ENCODE peak calls at places on chromosomes 2 and 18, in nine cellular contexts. T is neural progenitor cell; R is activated T-cell treated with anti-CD3 and anti-CD28 coated beads for 1 hour; A is stimulated activated naive CD4-positive, alpha-beta T cell; G is T-helper 2 cell; P is GM04504; F is amniotic epithelial cell; Z is activated T-helper 1 cell treated with anti-CD3 and anti-CD28 coated beads, Interleukin-2, amount 50 U/mL, for 16 hours; B is endothelial cell. N is an unnamed sample.

GRCh38 chr2:200492656-200493055 is 17.2 kb downstream of the KCTD18 start:
- DNase-seq in Z (no peak), A (no peak), T (no peak), B (no peak), R (no peak), P (no peak), F (no peak), G (no peak), N (no peak)

GRCh38 chr2:37641582-37642111 is 29.8 kb downstream of the CDC42EP3 start:
- DNase-seq in B (no peak), G (no peak), P (peak), F (peak), R (no peak), A (no peak), T (no peak), Z (no peak), N (no peak)

GRCh38 chr2:238947920-238948710 is 100.2 kb downstream of the TWIST2 start:
- DNase-seq in P (peak), B (peak), A (no peak), Z (no peak), F (peak), R (no peak), G (no peak), T (no peak), N (peak)

GRCh38 chr2:133801956-133802355 is 233.7 kb upstream of the NCKAP5 start:
- DNase-seq in T (no peak), Z (no peak), P (no peak), A (no peak), G (no peak), R (no peak), B (no peak), F (no peak), N (no peak)

GRCh38 chr2:72887032-72887835 is at the start of gene SPR:
- DNase-seq in G (peak), F (peak), P (peak), Z (no peak), A (no peak), R (peak), T (peak), B (peak), N (peak)

GRCh38 chr2:177712462-177712861 is 319.9 kb downstream of the AGPS start:
- DNase-seq in R (no peak), Z (no peak), G (no peak), A (no peak), F (no peak), T (no peak), P (no peak), B (no peak), N (no peak)

GRCh38 chr2:216736326-216736725 is 41.0 kb upstream of the IGFBP5 start:
- DNase-seq in G (no peak), A (no peak), T (no peak), R (no peak), F (no peak), B (no peak), P (no peak), Z (no peak), N (no peak)

GRCh38 chr2:68287580-68288441 is 31.9 kb downstream of the CNRIP1 start:
- DNase-seq in B (no peak), P (peak), Z (no peak), A (no peak), T (no peak), F (peak), G (no peak), R (no peak), N (peak)

GRCh38 chr2:135002836-135003235 is 44.4 kb downstream of the MAP3K19 start:
- DNase-seq in A (no peak), Z (no peak), F (no peak), R (no peak), T (no peak), P (no peak), G (no peak), B (no peak), N (no peak)

GRCh38 chr2:62304429-62305417 is 108.8 kb downstream of the B3GNT2 start:
- DNase-seq in R (peak), Z (no peak), B (peak), G (peak), P (no peak), F (peak), A (no peak), T (peak), N (peak)

GRCh38 chr2:68290825-68291224 is 28.9 kb downstream of the CNRIP1 start:
- DNase-seq in T (no peak), Z (no peak), G (no peak), R (no peak), A (no peak), B (no peak), P (no peak), F (no peak), N (no peak)

GRCh38 chr2:109373791-109374547 is 239.8 kb downstream of the SEPTIN10 start:
- DNase-seq in B (peak), P (no peak), Z (no peak), T (no peak), F (no peak), G (no peak), R (no peak), A (no peak), N (no peak)

GRCh38 chr2:53437371-53437770 is 330.2 kb upstream of the CHAC2 start:
- DNase-seq in P (no peak), B (no peak), Z (no peak), R (no peak), A (no peak), T (no peak), F (peak), G (no peak), N (no peak)

GRCh38 chr2:237299897-237300296 is 114.1 kb downstream of the COL6A3 start:
- DNase-seq in G (no peak), Z (no peak), B (no peak), R (no peak), T (no peak), F (peak), P (peak), A (no peak), N (no peak)

GRCh38 chr2:168999668-169000213 is 31.4 kb downstream of the ABCB11 start:
- DNase-seq in P (no peak), A (no peak), G (no peak), R (no peak), B (no peak), F (no peak), Z (no peak), T (no peak), N (no peak)

GRCh38 chr2:233120459-233120858 is 60.3 kb downstream of the INPP5D start:
- DNase-seq in P (no peak), A (no peak), Z (no peak), F (no peak), B (no peak), G (no peak), R (no peak), T (no peak), N (no peak)

GRCh38 chr2:149094217-149095015 is 55.9 kb downstream of the LYPD6B start:
- DNase-seq in R (no peak), B (no peak), T (peak), P (peak), Z (no peak), A (no peak), G (no peak), F (peak), N (no peak)

GRCh38 chr2:111712940-111713339 is 171.1 kb downstream of the ANAPC1 start:
- DNase-seq in F (no peak), Z (no peak), A (no peak), R (no peak), B (no peak), T (peak), P (no peak), G (no peak), N (no peak)

GRCh38 chr2:169265581-169265980 is 96.8 kb downstream of the LRP2 start:
- DNase-seq in T (no peak), B (no peak), F (no peak), R (no peak), Z (no peak), P (no peak), G (no peak), A (no peak), N (no peak)

GRCh38 chr18:50560681-50561629 is 1.1 kb downstream of the MAPK4 start:
- DNase-seq in T (peak), F (no peak), R (no peak), G (no peak), B (peak), A (no peak), Z (no peak), P (no peak), N (peak)

GRCh38 chr2:189579585-189579984 is 1.0 kb downstream of the SLC40A1 start:
- DNase-seq in G (no peak), Z (no peak), F (peak), R (no peak), A (no peak), T (no peak), P (no peak), B (no peak), N (no peak)

GRCh38 chr2:127893033-127893432 is 7.3 kb upstream of the AMMECR1L start:
- DNase-seq in A (no peak), F (no peak), B (no peak), R (no peak), Z (no peak), P (no peak), G (no peak), T (no peak), N (peak)

GRCh38 chr18:61034581-61034980 is 298.6 kb upstream of the CDH20 start:
- DNase-seq in T (no peak), F (no peak), R (no peak), G (no peak), B (no peak), A (no peak), Z (no peak), P (no peak), N (no peak)

GRCh38 chr2:189609423-189609816 is 28.8 kb upstream of the SLC40A1 start:
- DNase-seq in R (no peak), B (no peak), T (no peak), P (no peak), G (no peak), F (peak), A (no peak), Z (no peak), N (no peak)

GRCh38 chr18:42190643-42191042 is 235.6 kb downstream of the PIK3C3 start:
- DNase-seq in R (no peak), A (no peak), B (no peak), Z (no peak), T (no peak), P (no peak), G (no peak), F (no peak), N (no peak)

GRCh38 chr2:127531133-127531709 is 4.3 kb upstream of the MYO7B start:
- DNase-seq in G (no peak), R (no peak), Z (no peak), B (no peak), F (no peak), A (no peak), T (no peak), P (no peak), N (no peak)

GRCh38 chr2:209334188-209335017 is 89.4 kb upstream of the MAP2 start:
- DNase-seq in Z (no peak), P (peak), T (peak), A (no peak), G (no peak), R (no peak), B (peak), F (peak), N (peak)

GRCh38 chr2:188426121-188426520 is 134.4 kb downstream of the GULP1 start:
- DNase-seq in F (no peak), G (no peak), A (no peak), B (no peak), Z (no peak), T (no peak), P (no peak), R (no peak), N (no peak)

GRCh38 chr2:138777996-138778395 is 2.2 kb downstream of the NXPH2 start:
- DNase-seq in B (peak), T (peak), A (no peak), R (no peak), P (no peak), G (no peak), Z (no peak), F (peak), N (peak)

GRCh38 chr18:35642802-35643201 is 61.3 kb downstream of the GALNT1 start:
- DNase-seq in T (no peak), F (peak), B (no peak), G (no peak), P (no peak), R (no peak), A (no peak), Z (no peak), N (no peak)

GRCh38 chr18:2240311-2240705 is 331.0 kb downstream of the METTL4 start:
- DNase-seq in F (peak), Z (no peak), P (no peak), B (no peak), T (no peak), G (no peak), A (no peak), R (no peak), N (no peak)

GRCh38 chr2:48946444-48947048 is 191.0 kb upstream of the LHCGR start:
- DNase-seq in Z (no peak), F (peak), B (peak), G (no peak), R (peak), T (peak), P (peak), A (no peak), N (peak)

GRCh38 chr2:238462782-238463396 is 36.2 kb downstream of the ASB1 start:
- DNase-seq in T (peak), G (no peak), P (peak), A (no peak), B (no peak), R (no peak), F (peak), Z (no peak), N (peak)

N was measured in GM23338.